ENCODE peak calls at places on chromosomes 13 and 19, in seven cellular contexts. O is pancreas; N is uterus; J is osteoblast; X is WERI-Rb-1; L is RWPE2; G is CD8-positive, alpha-beta T cell. W is an unnamed sample.

GRCh38 chr19:4326837-4327251 is 11.8 kb downstream of the STAP2 start:
- DNase-seq in J (no peak), L (no peak), O (no peak), X (no peak), G (peak), N (no peak), W (no peak)

GRCh38 chr13:31227870-31228269 is 28.1 kb downstream of the B3GLCT start:
- DNase-seq in X (peak), N (no peak), G (no peak), O (no peak), J (no peak), L (no peak), W (no peak)

GRCh38 chr13:80199585-80200292 is 141.2 kb downstream of the SPRY2 start:
- DNase-seq in L (no peak), G (no peak), J (no peak), N (no peak), X (no peak), O (no peak), W (no peak)

GRCh38 chr13:113907637-113908617 is 44.1 kb upstream of the GAS6 start:
- DNase-seq in J (no peak), O (no peak), X (peak), L (no peak), N (peak), G (no peak), W (peak)

GRCh38 chr19:56595548-56595899 is 422 bp downstream of the ZNF71 start:
- DNase-seq in X (no peak), J (no peak), G (no peak), O (no peak), L (no peak), N (no peak), W (peak)

GRCh38 chr13:114027826-114028225 is 54.0 kb upstream of the C13orf46 start:
- DNase-seq in L (no peak), G (peak), X (no peak), O (no peak), J (no peak), N (no peak), W (no peak)

GRCh38 chr13:69458013-69458412 is 649.6 kb upstream of the ATXN8OS start:
- DNase-seq in J (no peak), N (no peak), O (no peak), X (no peak), L (no peak), G (no peak), W (no peak)

GRCh38 chr19:56301152-56301551 is 13.5 kb downstream of the ZSCAN5A start:
- DNase-seq in O (no peak), J (no peak), X (no peak), L (no peak), G (no peak), N (no peak), W (no peak)

GRCh38 chr13:38686635-38687245 is at the start of gene FREM2:
- DNase-seq in L (peak), G (no peak), O (peak), X (peak), J (peak), N (peak), W (no peak)

GRCh38 chr13:40780822-40781401 is 8.5 kb upstream of the SLC25A15 start:
- DNase-seq in O (no peak), G (no peak), J (no peak), L (no peak), X (no peak), N (no peak), W (no peak)
- TF ChIP-seq CTCF in O (no peak), G (no peak), J (peak), L (no peak), X (peak), N (no peak), W (no peak)

DNA sequence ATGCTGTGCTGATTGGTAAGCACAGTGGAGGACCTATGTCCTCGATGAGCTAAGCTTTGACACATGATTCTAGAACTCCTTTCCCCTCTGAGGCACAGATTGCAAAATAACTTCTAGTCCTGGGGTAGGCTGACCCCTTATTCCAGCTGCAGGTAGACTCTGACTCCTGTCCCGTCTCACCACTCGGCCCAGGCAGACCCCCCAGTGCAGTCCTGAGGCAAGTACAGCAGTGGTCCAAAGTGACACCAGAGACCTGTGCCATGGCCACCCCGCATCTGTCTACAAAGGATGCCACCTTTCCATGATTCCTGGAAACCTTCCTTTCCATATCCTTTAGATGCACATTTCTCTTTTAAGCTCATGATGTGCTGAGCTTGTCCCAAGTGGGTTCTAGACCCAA is 482.5 kb downstream of the ZNF536 start:
- DNase-seq in J (no peak), O (no peak), L (no peak), G (no peak), X (no peak), N (no peak), W (no peak)
- H3K4me3 ChIP-seq in J (no peak), O (no peak), L (no peak), G (no peak), X (no peak), N (no peak), W (no peak)

GRCh38 chr13:83752141-83752540 is 130.1 kb downstream of the SLITRK1 start:
- DNase-seq in L (no peak), J (no peak), O (no peak), X (no peak), N (no peak), G (no peak), W (peak)
- TF ChIP-seq CTCF in L (no peak), J (no peak), O (no peak), X (no peak), N (no peak), G (no peak), W (no peak)

DNA sequence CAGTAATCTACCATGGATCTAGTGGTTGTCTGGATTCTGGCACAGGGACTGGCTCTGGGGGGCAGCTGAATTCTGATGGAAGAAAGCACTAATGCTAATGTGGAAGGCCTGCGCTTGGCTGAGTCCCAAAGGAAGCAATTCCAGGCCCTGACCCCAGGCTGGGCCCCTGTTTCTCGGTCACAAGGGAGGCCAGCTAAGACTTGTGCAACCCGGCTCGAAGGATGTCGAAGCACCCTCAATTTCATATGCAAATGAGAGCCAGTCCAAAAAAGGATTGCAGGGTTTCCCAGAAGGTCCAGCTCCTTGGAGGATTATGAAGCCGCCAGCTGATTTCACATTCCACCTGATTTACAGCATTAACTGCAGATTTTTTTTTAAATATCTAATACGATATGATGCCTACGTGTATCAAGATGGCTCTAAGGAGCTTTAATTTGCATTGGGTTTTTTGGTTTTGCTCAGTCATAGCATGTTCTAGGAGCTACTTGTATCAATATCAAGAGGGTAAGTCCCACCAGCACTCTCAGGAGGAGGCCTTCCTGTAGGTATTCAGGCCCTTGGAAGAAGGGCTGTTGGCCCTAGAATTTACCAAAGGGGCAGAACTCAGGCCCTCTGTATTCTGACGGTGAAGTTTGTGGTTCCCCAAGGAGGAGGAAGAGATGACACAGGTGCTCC is 97.3 kb upstream of the IPO5 start:
- DNase-seq in X (no peak), N (peak), O (peak), J (peak), L (no peak), G (no peak), W (peak)
- H3K4me3 ChIP-seq in X (no peak), N (no peak), O (no peak), J (peak), L (no peak), G (no peak), W (no peak)

GRCh38 chr19:28560786-28561185 is 652.2 kb downstream of the UQCRFS1 start:
- DNase-seq in N (no peak), O (no peak), G (no peak), X (no peak), J (no peak), L (no peak), W (no peak)
- TF ChIP-seq CTCF in N (no peak), O (no peak), G (no peak), X (no peak), J (no peak), L (peak), W (no peak)

DNA sequence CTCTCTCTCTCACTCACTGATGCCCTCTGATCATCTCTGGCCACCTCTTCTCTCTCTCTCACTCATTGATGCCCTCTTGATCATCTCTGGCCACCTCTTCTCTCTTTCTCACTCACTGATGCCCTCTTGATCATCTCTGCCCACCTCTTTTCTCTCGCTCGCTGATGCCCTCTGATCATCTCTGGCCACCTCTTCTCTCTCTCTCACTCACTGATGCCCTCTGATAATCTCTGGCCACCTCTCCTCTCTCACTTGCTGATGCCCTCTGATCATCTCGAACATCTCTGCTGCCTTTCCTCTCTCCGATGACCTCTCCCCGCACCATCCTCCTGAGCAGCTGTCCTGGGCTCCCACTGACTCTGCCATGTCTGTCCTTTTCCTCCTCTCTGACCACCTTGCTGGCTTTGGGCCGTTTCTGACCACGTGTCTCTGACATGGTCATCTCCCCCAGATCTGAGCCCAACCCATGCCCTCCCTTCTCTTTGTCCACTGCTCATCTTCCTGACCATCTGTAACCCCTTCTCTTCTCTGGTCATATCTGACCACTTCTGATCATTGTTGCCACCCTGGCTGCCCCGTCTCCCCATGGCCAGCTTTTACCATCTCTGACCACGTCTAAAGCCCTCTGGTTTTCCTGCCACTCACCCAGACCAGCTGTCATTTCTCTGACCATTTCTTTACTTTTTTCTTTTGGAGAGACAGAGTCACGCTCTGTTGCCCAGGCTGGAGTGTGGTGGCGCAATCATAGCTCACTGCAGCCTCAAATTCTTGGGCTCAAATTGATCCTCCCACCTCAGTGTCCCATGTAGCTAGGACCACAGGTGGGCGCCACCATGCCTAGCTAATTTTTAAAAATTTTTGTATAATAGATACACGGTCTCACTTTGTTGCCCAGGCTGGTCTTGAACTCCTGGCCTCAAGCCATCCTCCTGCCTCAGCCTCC is 2.4 kb downstream of the LRFN3 start:
- DNase-seq in L (no peak), J (peak), N (no peak), X (no peak), G (no peak), O (no peak), W (no peak)
- H3K4me3 ChIP-seq in L (no peak), J (no peak), N (no peak), X (no peak), G (no peak), O (no peak), W (no peak)

DNA sequence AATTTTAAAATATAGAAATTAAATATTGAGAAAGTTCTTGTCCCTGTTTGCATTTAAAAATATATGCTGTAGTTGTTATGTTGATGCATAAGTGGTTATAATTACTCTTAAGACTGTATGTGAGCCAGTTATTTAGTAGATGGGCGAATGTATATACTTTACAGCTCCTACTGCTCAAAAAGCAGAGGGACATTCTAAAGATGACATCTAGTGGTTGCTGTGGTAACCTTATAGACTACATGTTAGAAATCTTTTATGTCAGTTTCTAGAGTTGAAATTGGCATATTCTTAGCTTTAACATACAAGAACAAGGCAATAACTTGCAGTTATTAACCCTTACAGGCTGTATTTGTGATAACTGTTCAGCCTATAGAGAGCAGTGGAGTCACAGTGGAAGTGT is 160.5 kb downstream of the OLFM4 start:
- DNase-seq in X (no peak), J (no peak), N (no peak), G (no peak), O (no peak), L (no peak), W (no peak)
- TF ChIP-seq CTCF in X (no peak), J (no peak), N (no peak), G (no peak), O (no peak), L (peak), W (no peak)

W was measured in fibroblast of mammary gland.